ENCODE peak calls at places on chromosomes 7 and 10, in seven cellular contexts. Q is cardiac muscle cell, B is suprapubic skin, G is left lung, P is stomach, I is PC-9, H is neural progenitor cell. D is an unnamed sample.

GRCh38 chr7:30738026-30738915 is 13.7 kb upstream of the INMT start:
- DNase-seq in G (no peak), H (no peak), I (no peak), Q (no peak), P (no peak), B (no peak), D (no peak)

GRCh38 chr10:14569274-14570060 is 205.2 kb downstream of the FAM107B start:
- DNase-seq in H (no peak), P (peak; percentile 75), B (no peak), I (no peak), G (no peak), Q (no peak), D (no peak)

GRCh38 chr10:81093056-81093455 is 555.4 kb downstream of the SH2D4B start:
- DNase-seq in B (no peak), I (no peak), P (no peak), Q (no peak), G (no peak), H (no peak), D (no peak)

GRCh38 chr10:71864861-71865473 is 13.9 kb upstream of the PSAP start:
- DNase-seq in P (no peak), B (no peak), H (no peak), Q (peak; percentile 65), G (no peak), I (peak; percentile 32), D (no peak)

GRCh38 chr10:178208-178607 is 43.0 kb downstream of the ZMYND11 start:
- DNase-seq in H (no peak), G (no peak), P (no peak), Q (peak; percentile 65), B (no peak), I (no peak), D (no peak)

GRCh38 chr7:5303061-5303460 is 20.3 kb downstream of the SLC29A4 start:
- DNase-seq in H (no peak), B (no peak), I (no peak), P (no peak), G (no peak), Q (no peak), D (no peak)

GRCh38 chr10:99456207-99456606 is 25.8 kb upstream of the GOT1 start:
- DNase-seq in P (no peak), I (no peak), B (no peak), Q (no peak), H (no peak), G (no peak), D (no peak)

GRCh38 chr10:122168598-122168997 is 102.5 kb upstream of the BTBD16 start:
- DNase-seq in P (no peak), Q (peak; percentile 6), I (no peak), B (no peak), G (no peak), H (no peak), D (no peak)

GRCh38 chr10:101903827-101904520 is 60.4 kb upstream of the KCNIP2 start:
- DNase-seq in B (no peak), H (peak; percentile 41), I (no peak), Q (no peak), G (no peak), P (no peak), D (no peak)

GRCh38 chr7:151080091-151080521 is 503 bp downstream of the FASTK start:
- DNase-seq in Q (peak; percentile 21), B (no peak), I (no peak), H (peak; percentile 61), P (no peak), G (no peak), D (no peak)

GRCh38 chr10:36188461-36188860 is 546.4 kb upstream of the FZD8 start:
- DNase-seq in G (no peak), H (no peak), Q (peak; percentile 34), I (no peak), B (no peak), P (no peak), D (no peak)

GRCh38 chr7:11343818-11344413 is 370.2 kb downstream of the PHF14 start:
- DNase-seq in G (no peak), B (no peak), P (no peak), Q (peak; percentile 58), I (peak; percentile 6), H (peak; percentile 60), D (no peak)

GRCh38 chr10:24891823-24892222 is 60.6 kb downstream of the PRTFDC1 start:
- DNase-seq in Q (peak; percentile 58), G (no peak), B (no peak), I (no peak), H (no peak), P (no peak), D (no peak)

GRCh38 chr10:4514445-4515108 is 311.4 kb upstream of the AKR1E2 start:
- DNase-seq in P (no peak), H (no peak), G (peak; percentile 67), Q (peak; percentile 42), I (no peak), B (peak; percentile 74), D (peak; percentile 84)

GRCh38 chr7:46972205-46972604 is 609.7 kb downstream of the TNS3 start:
- DNase-seq in H (no peak), B (no peak), Q (peak; percentile 80), I (peak; percentile 24), P (no peak), G (no peak), D (no peak)

GRCh38 chr7:30144659-30145321 is 10.0 kb downstream of the MTURN start:
- DNase-seq in Q (no peak), P (no peak), B (no peak), H (no peak), I (no peak), G (no peak), D (peak; percentile 28)

GRCh38 chr7:50324113-50324512 is 19.6 kb downstream of the IKZF1 start:
- DNase-seq in G (no peak), B (no peak), Q (no peak), H (no peak), I (no peak), P (no peak), D (no peak)

GRCh38 chr10:133189256-133189655 is 29.2 kb downstream of the KNDC1 start:
- DNase-seq in G (no peak), Q (no peak), B (no peak), H (no peak), I (no peak), P (no peak), D (no peak)
- H3K27ac ChIP-seq in G (no peak overlapping the region), Q (no peak overlapping the region), B (no peak overlapping the region), H (no peak overlapping the region), I (no peak overlapping the region), P (no peak overlapping the region), D (no peak overlapping the region)

GRCh38 chr10:132551093-132551807 is 13.7 kb downstream of the INPP5A start:
- DNase-seq in G (peak; percentile 43), I (no peak), Q (no peak), B (peak; percentile 60), H (no peak), P (no peak), D (no peak)
- H3K4me3 ChIP-seq in G (no peak overlapping the region), I (no peak overlapping the region), Q (no peak overlapping the region), B (no peak overlapping the region), H (no peak overlapping the region), P (no peak overlapping the region), D (peak overlapping the region; percentile 6)

GRCh38 chr7:155643804-155644177 is 670 bp upstream of the RBM33 start:
- DNase-seq in G (no peak), B (peak; percentile 64), H (no peak), Q (peak; percentile 27), P (no peak), I (no peak), D (no peak)

GRCh38 chr7:155646669-155647068 is 2.2 kb downstream of the RBM33 start:
- DNase-seq in I (no peak), H (no peak), G (no peak), P (no peak), Q (no peak), B (no peak), D (no peak)

GRCh38 chr7:155645652-155646051 is 1.2 kb downstream of the RBM33 start:
- DNase-seq in B (no peak), P (no peak), I (no peak), G (no peak), Q (no peak), H (no peak), D (no peak)

GRCh38 chr7:155644178-155644970 is at the start of gene RBM33:
- DNase-seq in H (peak; percentile 94), P (peak; percentile 76), B (peak; percentile 83), G (peak; percentile 80), Q (peak; percentile 87), I (peak; percentile 75), D (peak; percentile 81)

DNA sequence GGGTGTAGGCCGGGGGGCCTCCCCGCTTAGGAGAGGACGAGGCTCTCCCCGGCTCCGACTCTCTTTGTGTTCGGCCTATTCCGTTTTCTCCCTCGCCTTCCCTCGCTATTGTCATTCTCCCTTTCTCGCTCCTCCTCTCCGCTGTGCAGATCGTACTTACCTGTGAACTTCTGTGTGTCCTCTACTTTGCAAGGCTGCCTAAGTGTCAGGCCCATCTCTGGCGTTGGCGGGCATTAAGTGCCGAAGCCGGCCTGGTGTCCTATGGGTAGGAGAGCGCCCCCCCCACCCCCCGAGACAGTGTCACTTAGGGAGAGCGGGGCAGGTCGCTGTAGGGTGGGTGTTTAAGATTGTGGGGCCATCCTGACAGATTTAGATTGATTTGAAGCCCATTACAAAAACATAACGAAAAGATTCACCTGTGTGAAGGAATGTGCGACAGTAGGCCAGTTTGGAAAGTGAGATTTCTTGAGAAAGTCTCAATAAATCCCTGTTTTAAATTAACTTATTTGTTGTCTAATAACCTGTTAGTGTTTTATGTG is 579 bp downstream of the RBM33 start:
- DNase-seq in I (peak; percentile 22), Q (peak; percentile 30), P (peak; percentile 32), H (peak; percentile 60), G (no peak), B (no peak), D (no peak)
- TF ChIP-seq CTCF in I (no peak), Q (peak; percentile 3), P (no peak), H (no peak), G (no peak), B (no peak), D (no peak)

GRCh38 chr10:33333260-33334169 is 952 bp downstream of the NRP1 start:
- DNase-seq in Q (peak; percentile 41), P (no peak), H (no peak), B (no peak), G (no peak), I (no peak), D (no peak)

GRCh38 chr10:33332183-33333031 is 2.1 kb downstream of the NRP1 start:
- DNase-seq in H (peak; percentile 9), B (no peak), P (no peak), I (no peak), Q (peak; percentile 76), G (no peak), D (no peak)

GRCh38 chr10:33330543-33331019 is 3.9 kb downstream of the NRP1 start:
- DNase-seq in P (peak; percentile 85), I (peak; percentile 79), Q (peak; percentile 90), G (peak; percentile 80), H (peak; percentile 85), B (peak; percentile 91), D (peak; percentile 83)

GRCh38 chr10:33329178-33329577 is 5.3 kb downstream of the NRP1 start:
- DNase-seq in I (no peak), B (no peak), G (no peak), H (no peak), Q (no peak), P (no peak), D (no peak)

DNA sequence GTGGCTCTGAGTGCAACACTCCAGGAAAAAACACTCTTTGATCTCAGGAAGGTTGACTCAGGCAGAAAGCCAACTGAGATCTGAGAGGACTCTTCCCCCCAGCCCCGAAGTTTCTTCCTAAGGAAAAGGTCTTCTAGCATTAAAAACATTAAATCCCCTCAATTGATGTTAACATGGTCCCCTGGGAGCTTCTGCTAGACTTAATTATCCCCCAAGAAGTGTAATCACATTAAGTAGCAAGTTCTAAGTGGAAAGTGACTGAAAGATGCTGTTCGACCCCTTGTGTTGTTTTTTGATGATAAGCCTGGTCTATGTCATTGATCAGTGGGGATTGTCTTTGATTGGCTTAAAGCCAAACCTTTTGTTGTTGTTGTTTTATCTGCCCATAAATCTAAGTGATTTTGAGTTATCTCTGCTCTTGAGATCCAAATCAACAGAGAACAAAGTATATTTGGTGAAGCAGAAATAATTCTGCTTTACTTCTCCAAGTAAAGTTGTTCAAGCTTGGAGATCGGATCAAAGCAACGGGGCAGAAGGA is 3.4 kb downstream of the NRP1 start:
- DNase-seq in H (peak; percentile 52), G (no peak), Q (no peak), P (no peak), B (no peak), I (no peak), D (no peak)
- H3K27ac ChIP-seq in H (no peak overlapping the region), G (peak overlapping the region; percentile 93), Q (peak overlapping the region; percentile 96), P (no peak overlapping the region), B (no peak overlapping the region), I (peak overlapping the region; percentile 28), D (peak overlapping the region; percentile 93)